ENCODE peak calls at places on chromosomes 13 and 19, in eight cellular contexts. Z, C, U, G, J, V, Q and N are unnamed samples. For H3K36me3, the result is how much of the 10 kb centered on the place peaks cover.

GRCh38 chr19:384801-385169 is 24.2 kb downstream of the C2CD4C start:
- DNase-seq in Z (no peak), C (no peak), U (no peak), G (no peak), J (no peak), V (no peak), Q (peak), N (no peak)

GRCh38 chr19:44671400-44671799 is at the start of gene CEACAM19:
- DNase-seq in Z (no peak), C (no peak), U (no peak), G (no peak), J (no peak), V (peak), Q (no peak), N (no peak)

GRCh38 chr19:21463449-21464105 is 41.8 kb upstream of the ZNF429 start:
- DNase-seq in Z (peak), C (peak), U (peak), G (peak), J (peak), V (no peak), Q (no peak), N (peak)

GRCh38 chr19:30344446-30345425 is 27.4 kb upstream of the ZNF536 start:
- DNase-seq in Z (no peak), C (no peak), U (no peak), G (no peak), J (no peak), V (peak), Q (no peak), N (no peak)

GRCh38 chr13:73417012-73417615 is 358.3 kb downstream of the KLF5 start:
- DNase-seq in Z (no peak), C (no peak), U (peak), G (peak), J (no peak), V (no peak), Q (peak), N (no peak)

GRCh38 chr19:45716314-45717130 is 14.2 kb downstream of the FBXO46 start:
- DNase-seq in Z (peak), C (peak), U (peak), G (peak), J (no peak), V (peak), Q (peak), N (no peak)

GRCh38 chr19:3304871-3305423 is 61.4 kb upstream of the NFIC start:
- DNase-seq in Z (peak), C (peak), U (peak), G (peak), J (peak), V (peak), Q (peak), N (peak)

GRCh38 chr19:18532208-18532890 is 10.5 kb upstream of the ELL start:
- DNase-seq in Z (no peak), C (no peak), U (no peak), G (no peak), J (no peak), V (no peak), Q (no peak), N (no peak)

GRCh38 chr13:43881580-43881979 is 1.9 kb downstream of the LACC1 start:
- DNase-seq in Z (no peak), C (no peak), U (no peak), G (no peak), J (no peak), V (no peak), Q (no peak), N (no peak)

GRCh38 chr19:41606215-41606837 is 20.5 kb downstream of the CEACAM4 start:
- DNase-seq in Z (no peak), C (no peak), U (no peak), G (no peak), J (no peak), V (no peak), Q (no peak), N (no peak)

GRCh38 chr19:37095859-37096258 is 17.6 kb downstream of the ZNF420 start:
- DNase-seq in Z (no peak), C (no peak), U (no peak), G (no peak), J (no peak), V (no peak), Q (no peak), N (no peak)
- H3K36me3 ChIP-seq in Z (under half), C (under half), U (under half), G (under half), J (under half), V (under half), Q (half or more), N (under half)

GRCh38 chr19:16527334-16527935 is 14.8 kb downstream of the CHERP start:
- DNase-seq in Z (no peak), C (no peak), U (no peak), G (no peak), J (no peak), V (no peak), Q (no peak), N (no peak)
- H3K36me3 ChIP-seq in Z (half or more), C (under half), U (under half), G (under half), J (half or more), V (half or more), Q (half or more), N (half or more)

DNA sequence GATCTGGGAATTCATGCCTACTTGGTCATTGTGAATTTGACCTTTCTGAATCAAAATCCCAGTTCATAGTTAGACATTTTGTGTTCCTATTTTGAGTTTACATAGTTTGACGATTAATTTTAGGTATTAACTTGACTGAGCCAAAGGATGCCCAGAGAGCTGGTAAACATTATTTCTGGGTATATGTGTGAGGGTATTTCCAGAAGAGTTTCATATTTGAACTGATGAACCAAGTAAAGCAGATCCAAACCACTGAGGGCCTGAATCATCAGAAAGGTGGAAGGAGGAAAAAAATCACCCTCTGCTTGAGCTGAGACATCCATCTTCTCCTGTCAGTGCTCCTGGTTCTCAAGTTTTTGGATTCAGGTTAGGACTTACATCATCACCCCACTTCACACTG is 116.6 kb downstream of the CYSLTR2 start:
- DNase-seq in Z (no peak), C (no peak), U (no peak), G (no peak), J (no peak), V (no peak), Q (no peak), N (no peak)
- H3K36me3 ChIP-seq in Z (under half), C (under half), U (under half), G (under half), J (under half), V (under half), Q (under half), N (under half)

DNA sequence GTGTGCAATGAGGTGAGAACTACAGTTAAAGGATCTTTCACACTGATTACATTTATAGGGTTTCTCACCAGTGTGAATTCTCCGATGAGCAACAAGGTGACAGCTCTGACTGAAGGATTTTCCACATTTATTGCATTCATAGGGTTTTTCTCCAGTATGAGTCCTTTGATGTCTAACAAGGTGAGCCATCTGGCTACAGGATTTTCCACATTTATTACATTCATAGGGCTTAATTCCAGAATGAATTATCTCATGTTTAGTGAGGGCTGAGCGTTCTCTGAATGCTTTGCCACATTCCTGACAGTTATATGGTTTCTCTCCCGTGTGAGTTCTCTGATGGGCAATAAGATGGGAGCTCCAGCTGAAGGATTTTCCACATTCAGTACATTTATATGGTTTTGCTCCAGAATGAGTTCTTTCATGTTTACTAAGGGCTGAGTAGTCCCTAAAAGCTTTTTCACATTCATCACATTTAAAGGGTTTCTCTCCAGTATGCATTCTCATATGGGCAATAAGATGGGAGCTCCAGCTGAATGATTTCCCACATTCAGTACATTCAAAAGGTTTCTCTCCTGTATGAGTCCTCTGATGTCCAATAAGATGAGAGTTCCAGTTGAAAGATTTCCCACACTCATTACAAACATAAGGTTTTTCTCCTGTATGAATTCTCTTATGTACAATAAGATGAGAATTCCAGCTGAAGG is 4.4 kb upstream of the C19orf18 start:
- DNase-seq in Z (no peak), C (no peak), U (no peak), G (peak), J (no peak), V (peak), Q (no peak), N (no peak)
- H3K36me3 ChIP-seq in Z (under half), C (under half), U (half or more), G (under half), J (half or more), V (under half), Q (under half), N (under half)

GRCh38 chr19:11209892-11210655 is 12.7 kb upstream of the KANK2 start:
- DNase-seq in Z (no peak), C (no peak), U (no peak), G (no peak), J (no peak), V (no peak), Q (no peak), N (no peak)
- H3K36me3 ChIP-seq in Z (under half), C (under half), U (under half), G (under half), J (under half), V (under half), Q (under half), N (half or more)

GRCh38 chr19:4360081-4360569 is 16.8 kb downstream of the MPND start:
- DNase-seq in Z (no peak), C (no peak), U (no peak), G (no peak), J (no peak), V (no peak), Q (no peak), N (no peak)
- H3K36me3 ChIP-seq in Z (under half), C (under half), U (under half), G (under half), J (half or more), V (under half), Q (half or more), N (half or more)

GRCh38 chr13:32159147-32159869 is 127.7 kb downstream of the FRY start:
- DNase-seq in Z (no peak), C (no peak), U (no peak), G (no peak), J (no peak), V (no peak), Q (no peak), N (no peak)
- H3K36me3 ChIP-seq in Z (under half), C (under half), U (under half), G (under half), J (under half), V (under half), Q (under half), N (under half)

DNA sequence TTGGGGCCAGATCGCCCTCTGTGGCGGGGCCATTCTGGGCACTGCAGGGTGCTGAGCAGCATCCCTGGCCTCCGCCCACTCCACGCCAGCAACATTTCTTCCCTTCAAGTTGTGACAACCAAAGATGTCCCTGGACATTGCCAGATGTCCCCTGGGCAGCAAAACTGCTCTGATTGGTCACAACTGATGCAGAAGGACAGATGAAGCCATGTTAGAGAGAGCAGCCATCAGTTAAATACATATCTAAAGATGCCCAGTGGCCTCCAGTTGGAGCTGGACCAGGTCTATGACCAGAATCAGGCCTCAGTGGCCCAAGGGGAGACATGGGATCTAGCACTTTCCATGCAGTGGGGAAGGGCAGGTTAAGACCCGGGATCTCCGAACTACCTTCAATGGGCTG is 125.7 kb downstream of the PTPRS start:
- DNase-seq in Z (no peak), C (no peak), U (no peak), G (no peak), J (no peak), V (no peak), Q (no peak), N (no peak)
- H3K36me3 ChIP-seq in Z (under half), C (under half), U (under half), G (under half), J (half or more), V (under half), Q (half or more), N (half or more)

GRCh38 chr19:11101057-11101456 is 11.8 kb downstream of the LDLR start:
- DNase-seq in Z (no peak), C (no peak), U (no peak), G (no peak), J (no peak), V (no peak), Q (no peak), N (no peak)
- H3K36me3 ChIP-seq in Z (under half), C (under half), U (under half), G (under half), J (half or more), V (under half), Q (half or more), N (half or more)

GRCh38 chr13:86710013-86710412 is 910.8 kb upstream of the SLITRK6 start:
- DNase-seq in Z (no peak), C (no peak), U (no peak), G (no peak), J (no peak), V (no peak), Q (no peak), N (no peak)

GRCh38 chr13:86714495-86714894 is 915.3 kb upstream of the SLITRK6 start:
- DNase-seq in Z (no peak), C (no peak), U (no peak), G (no peak), J (no peak), V (no peak), Q (no peak), N (no peak)
- H3K36me3 ChIP-seq in Z (under half), C (under half), U (under half), G (under half), J (under half), V (under half), Q (under half), N (under half)